ENCODE peak calls at places on chromosomes 5 and 9, in seven cellular contexts. C is dorsolateral prefrontal cortex, Z is CD14-positive monocyte, M is cardiac muscle cell, T is transverse colon, W is ovary, R is AG10803. Y is an unnamed sample.

GRCh38 chr5:10498350-10498749 is 56.7 kb downstream of the ROPN1L start:
- DNase-seq in M (no peak), W (no peak), T (no peak), C (no peak), R (no peak), Z (no peak), Y (no peak)

GRCh38 chr9:38054653-38055052 is 14.4 kb downstream of the SHB start:
- DNase-seq in W (no peak), R (no peak), Z (no peak), M (no peak), T (no peak), C (no peak), Y (no peak)

GRCh38 chr5:150412319-150413175 is at the start of gene CD74:
- DNase-seq in W (peak; percentile 78), M (peak; percentile 76), R (peak; percentile 17), C (peak; percentile 30), Z (peak; percentile 96), T (peak; percentile 92), Y (peak; percentile 74)

GRCh38 chr5:176680226-176680563 is 32.9 kb downstream of the TSPAN17 start:
- DNase-seq in M (no peak), W (no peak), C (no peak), T (no peak), R (no peak), Z (no peak), Y (peak; percentile 43)

GRCh38 chr9:95008151-95008771 is 281.8 kb downstream of the AOPEP start:
- DNase-seq in M (no peak), Z (no peak), T (peak; percentile 38), C (no peak), W (peak; percentile 26), R (no peak), Y (peak; percentile 40)

GRCh38 chr9:36126016-36126786 is 10.3 kb upstream of the GLIPR2 start:
- DNase-seq in M (no peak), C (no peak), T (peak; percentile 67), R (no peak), W (no peak), Z (no peak), Y (no peak)

GRCh38 chr9:76419782-76420380 is 25.7 kb upstream of the RFK start:
- DNase-seq in W (no peak), Z (no peak), C (no peak), R (peak; percentile 28), T (no peak), M (peak; percentile 23), Y (no peak)

GRCh38 chr5:90000351-90000750 is 409.2 kb downstream of the CETN3 start:
- DNase-seq in T (peak; percentile 10), C (no peak), M (no peak), W (no peak), R (no peak), Z (no peak), Y (no peak)

GRCh38 chr5:135691116-135691515 is 112.3 kb upstream of the CXCL14 start:
- DNase-seq in Z (no peak), M (no peak), W (no peak), C (no peak), R (no peak), T (no peak), Y (no peak)

GRCh38 chr9:11149065-11149464 is 536.3 kb upstream of the PTPRD start:
- DNase-seq in M (no peak), Z (no peak), T (no peak), C (no peak), R (no peak), W (no peak), Y (peak; percentile 13)

GRCh38 chr5:120934003-120934402 is 469.9 kb downstream of the PRR16 start:
- DNase-seq in C (no peak), Z (no peak), R (no peak), M (no peak), W (no peak), T (peak; percentile 43), Y (no peak)

GRCh38 chr9:35826071-35826701 is 2.3 kb downstream of the FAM221B start:
- DNase-seq in R (peak; percentile 65), C (no peak), W (no peak), T (no peak), Z (no peak), M (peak; percentile 52), Y (no peak)

GRCh38 chr5:96716716-96717115 is 54.5 kb downstream of the CAST start:
- DNase-seq in W (no peak), R (no peak), C (no peak), Z (no peak), T (no peak), M (no peak), Y (no peak)

GRCh38 chr9:3288686-3289085 is 237.1 kb downstream of the RFX3 start:
- DNase-seq in W (no peak), R (peak; percentile 35), C (no peak), M (no peak), T (no peak), Z (no peak), Y (no peak)

GRCh38 chr9:131869312-131869711 is 129.4 kb upstream of the RAPGEF1 start:
- DNase-seq in R (no peak), C (no peak), M (no peak), Z (no peak), T (no peak), W (no peak), Y (peak; percentile 42)

GRCh38 chr5:163916376-163916775 is 411.0 kb downstream of the MAT2B start:
- DNase-seq in R (peak; percentile 21), W (no peak), M (no peak), Z (peak; percentile 85), C (no peak), T (peak; percentile 39), Y (no peak)

GRCh38 chr9:121620777-121621437 is 30.5 kb upstream of the DAB2IP start:
- DNase-seq in C (no peak), W (no peak), Z (no peak), T (no peak), R (no peak), M (peak; percentile 52), Y (no peak)

GRCh38 chr9:137703842-137704508 is 85.2 kb downstream of the EHMT1 start:
- DNase-seq in M (no peak), Z (no peak), C (no peak), W (peak; percentile 35), T (no peak), R (no peak), Y (no peak)

GRCh38 chr5:147508711-147509040 is 1.2 kb downstream of the DPYSL3 start:
- DNase-seq in T (no peak), W (no peak), Z (no peak), C (no peak), R (peak; percentile 16), M (no peak), Y (no peak)

GRCh38 chr9:76703270-76703669 is 61.0 kb upstream of the PCA3 start:
- DNase-seq in Z (peak; percentile 54), T (no peak), R (no peak), C (no peak), W (no peak), M (no peak), Y (no peak)

GRCh38 chr5:170315154-170315553 is 17.6 kb upstream of the LCP2 start:
- DNase-seq in T (no peak), Z (no peak), R (no peak), M (peak; percentile 21), C (peak; percentile 74), W (peak; percentile 81), Y (peak; percentile 14)

GRCh38 chr9:87206064-87206661 is 258.9 kb upstream of the GAS1 start:
- DNase-seq in W (no peak), M (no peak), T (no peak), R (peak; percentile 65), C (no peak), Z (no peak), Y (no peak)

GRCh38 chr9:123000371-123001068 is 32.9 kb upstream of the GPR21 start:
- DNase-seq in C (no peak), R (no peak), Z (no peak), M (no peak), W (no peak), T (no peak), Y (no peak)

GRCh38 chr5:180287868-180288267 is 4.0 kb downstream of the MAPK9 start:
- DNase-seq in T (no peak), Z (no peak), R (no peak), M (peak; percentile 12), W (no peak), C (no peak), Y (no peak)

GRCh38 chr5:177546262-177546741 is 8.1 kb downstream of the FAM193B start:
- DNase-seq in W (peak; percentile 36), Z (peak; percentile 72), R (peak; percentile 99), T (no peak), M (no peak), C (no peak), Y (no peak)

DNA sequence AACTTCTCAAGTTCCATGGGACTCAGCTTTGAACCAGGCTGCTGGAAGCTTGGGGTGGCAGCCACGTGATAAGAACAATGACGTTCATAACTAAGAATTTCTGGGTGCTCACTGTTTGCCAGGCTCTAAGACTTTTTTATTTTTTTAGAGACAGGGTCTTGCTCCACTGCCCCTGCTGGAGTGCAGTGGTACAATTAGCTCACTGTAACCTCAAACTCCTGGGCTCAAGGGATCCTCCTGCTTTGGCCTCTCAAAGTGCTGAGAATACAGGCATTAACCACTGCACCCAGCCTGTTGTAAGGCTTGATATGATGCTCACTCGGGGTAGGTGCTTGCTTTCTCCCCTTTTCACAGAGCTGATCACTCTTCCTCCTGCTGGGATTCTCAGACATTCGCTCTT is 38.7 kb downstream of the PTPN3 start:
- DNase-seq in C (no peak), T (no peak), Z (no peak), M (no peak), R (no peak), W (no peak), Y (no peak)
- TF ChIP-seq CTCF in C (no peak), T (no peak), Z (no peak), M (no peak), R (no peak), W (no peak), Y (no peak)

GRCh38 chr5:179267071-179267670 is 78.1 kb downstream of the ADAMTS2 start:
- DNase-seq in M (no peak), T (peak; percentile 7), C (peak; percentile 12), W (no peak), R (peak; percentile 72), Z (no peak), Y (no peak)
- TF ChIP-seq CTCF in M (no peak), T (no peak), C (no peak), W (no peak), R (no peak), Z (no peak), Y (no peak)

DNA sequence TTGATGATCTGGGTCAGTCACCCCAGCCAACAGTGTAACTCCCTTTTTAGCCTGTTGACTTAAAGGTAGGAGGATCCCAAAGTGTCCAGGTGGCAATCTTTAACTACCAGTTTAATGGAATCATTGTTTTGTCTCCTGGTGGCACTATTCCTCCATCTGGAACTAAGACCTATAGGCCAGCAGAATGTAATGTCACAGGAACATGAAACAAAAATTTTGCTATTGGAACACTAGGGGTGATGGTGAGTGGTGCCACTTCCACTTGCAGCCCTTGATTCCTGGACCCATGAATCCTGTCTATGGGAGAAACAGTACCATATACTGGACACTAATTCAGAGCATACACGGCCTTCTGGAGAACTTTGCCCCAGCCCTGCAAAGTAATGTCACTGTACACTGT is 219.5 kb upstream of the RASA1 start:
- DNase-seq in M (no peak), C (no peak), W (no peak), T (no peak), Z (no peak), R (no peak), Y (no peak)
- TF ChIP-seq CTCF in M (no peak), C (no peak), W (no peak), T (no peak), Z (no peak), R (no peak), Y (no peak)

DNA sequence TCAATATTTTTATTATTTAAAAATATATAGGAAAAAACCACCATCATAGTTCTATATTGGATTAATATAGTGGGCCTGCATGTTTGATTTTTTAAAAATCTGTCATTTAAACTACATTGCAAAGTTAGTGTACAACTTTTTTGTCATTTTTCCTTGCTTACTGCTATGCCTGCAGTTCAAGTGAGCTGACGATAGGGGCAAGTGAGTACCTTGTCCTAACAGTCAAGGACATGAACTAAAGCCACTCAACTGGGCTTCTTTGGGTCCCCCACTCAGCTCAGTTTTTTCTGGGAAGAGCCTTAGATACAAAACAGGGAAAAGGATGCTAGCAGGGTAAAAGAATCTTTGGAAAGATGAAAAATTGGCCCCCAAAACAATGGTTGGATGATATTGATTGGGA is 269.9 kb downstream of the MAN2A1 start:
- DNase-seq in T (no peak), C (no peak), W (no peak), R (no peak), M (no peak), Z (no peak), Y (no peak)
- TF ChIP-seq CTCF in T (no peak), C (no peak), W (no peak), R (no peak), M (peak; percentile 7), Z (no peak), Y (peak; percentile 30)

Y was measured in nephron progenitor cell.